ENCODE peak calls at places on chromosome 18, in ten cellular contexts. T, Q, X, M, W, A, J, V, Z and E are unnamed samples.
A peak's percentile ranks its signal among the peaks of the same experiment; 100 is the strongest.

GRCh38 chr18:27110319-27110718 is 74.8 kb downstream of the CHST9 start:
- DNase-seq in M (no peak), X (no peak), Q (no peak), J (no peak), A (no peak), Z (no peak), T (no peak), V (no peak), W (no peak), E (no peak)

GRCh38 chr18:23071285-23071684 is 64.0 kb upstream of the CABLES1 start:
- DNase-seq in V (peak; percentile 43), A (peak; percentile 91), T (no peak), M (no peak), Z (peak; percentile 64), Q (peak; percentile 33), W (peak; percentile 27), J (no peak), X (peak; percentile 21), E (peak; percentile 29)

GRCh38 chr18:72869786-72870185 is 2.0 kb upstream of the NETO1 start:
- DNase-seq in J (no peak), V (no peak), M (no peak), W (no peak), T (no peak), Q (no peak), Z (no peak), X (no peak), A (no peak), E (no peak)

GRCh38 chr18:2948038-2948437 is 64.9 kb downstream of the LPIN2 start:
- DNase-seq in W (no peak), T (peak; percentile 7), Z (no peak), V (no peak), M (no peak), A (no peak), Q (peak; percentile 78), X (no peak), J (peak; percentile 69), E (no peak)

GRCh38 chr18:58497845-58498244 is 131.0 kb downstream of the ALPK2 start:
- DNase-seq in V (no peak), J (no peak), X (no peak), W (no peak), M (no peak), T (no peak), A (no peak), Q (peak; percentile 19), Z (no peak), E (no peak)

GRCh38 chr18:7300971-7301553 is 70.2 kb downstream of the LRRC30 start:
- DNase-seq in V (no peak), Z (no peak), X (no peak), A (no peak), J (no peak), W (no peak), T (no peak), Q (peak; percentile 20), M (no peak), E (no peak)

GRCh38 chr18:23115683-23116096 is 19.6 kb upstream of the CABLES1 start:
- DNase-seq in M (no peak), T (peak; percentile 54), Q (peak; percentile 86), V (no peak), J (no peak), W (no peak), X (no peak), A (no peak), Z (no peak), E (no peak)

GRCh38 chr18:9689253-9689652 is 18.8 kb upstream of the RAB31 start:
- DNase-seq in Q (no peak), A (no peak), X (no peak), W (no peak), M (no peak), V (no peak), Z (no peak), J (peak; percentile 7), T (no peak), E (no peak)

GRCh38 chr18:46320297-46320696 is 216.1 kb downstream of the HAUS1 start:
- DNase-seq in J (no peak), Q (no peak), M (no peak), W (no peak), A (no peak), V (no peak), T (no peak), X (no peak), Z (no peak), E (no peak)

GRCh38 chr18:67476585-67476984 is 39.9 kb downstream of the DSEL start:
- DNase-seq in M (no peak), V (no peak), X (no peak), A (no peak), Q (no peak), T (no peak), W (no peak), Z (no peak), J (no peak), E (no peak)

GRCh38 chr18:13613591-13614317 is 112.6 kb downstream of the FAM210A start:
- DNase-seq in A (peak; percentile 28), T (no peak), Z (no peak), Q (no peak), V (peak; percentile 2), X (no peak), J (no peak), W (no peak), M (no peak), E (no peak)

GRCh38 chr18:45249306-45249705 is 366.0 kb upstream of the SLC14A2 start:
- DNase-seq in V (no peak), T (no peak), Z (no peak), J (no peak), X (no peak), M (no peak), Q (peak; percentile 41), W (no peak), A (no peak), E (no peak)

DNA sequence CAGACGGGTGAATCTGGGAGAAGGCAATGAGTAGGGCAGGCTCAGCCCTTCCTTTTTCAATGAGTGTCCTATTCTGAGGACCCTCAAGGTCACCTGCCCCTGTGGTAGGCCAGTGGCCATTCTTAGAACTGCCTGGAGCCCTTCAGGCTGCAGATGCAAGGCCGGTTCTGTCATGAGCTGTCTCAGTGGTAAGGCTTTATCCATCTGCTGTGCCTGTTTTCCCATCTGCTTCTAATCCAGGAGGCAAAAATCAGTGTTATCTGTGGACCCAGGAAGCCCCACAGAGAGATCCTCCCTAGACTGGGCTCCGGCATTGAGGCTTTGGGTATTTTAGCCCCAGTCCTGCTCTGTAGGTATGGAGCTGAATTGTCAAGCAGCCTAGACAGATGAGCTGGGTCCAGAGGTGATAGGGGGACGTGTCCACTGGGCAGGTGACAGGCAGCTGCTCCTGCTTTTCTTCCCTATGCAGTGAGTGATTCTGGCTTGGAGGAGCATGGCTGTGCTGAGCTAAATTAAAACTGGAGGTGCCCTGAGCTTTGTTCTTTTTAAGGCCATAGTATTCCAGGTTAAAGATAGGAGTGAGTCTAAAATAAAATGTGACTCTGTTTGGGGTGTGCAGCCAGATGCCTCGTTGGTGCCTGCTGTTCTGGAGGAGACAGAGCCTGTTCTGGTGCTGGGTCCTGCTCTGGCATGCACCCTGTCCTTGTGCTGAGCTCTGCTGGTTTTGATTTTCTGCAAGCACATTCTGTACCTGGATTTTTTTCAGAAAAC is 92.5 kb downstream of the FHOD3 start:
- DNase-seq in J (no peak), V (no peak), M (no peak), A (no peak), Q (no peak), X (no peak), W (no peak), T (no peak), Z (no peak), E (peak; percentile 81)
- H3K27ac ChIP-seq in J (no peak overlapping the region), V (no peak overlapping the region), M (no peak overlapping the region), A (no peak overlapping the region), Q (peak overlapping the region; percentile 85), X (no peak overlapping the region), W (no peak overlapping the region), T (no peak overlapping the region), Z (no peak overlapping the region), E (peak overlapping the region; percentile 80)

GRCh38 chr18:79935925-79936324 is 15.5 kb downstream of the SLC66A2 start:
- DNase-seq in M (no peak), Z (no peak), A (no peak), Q (no peak), W (no peak), V (no peak), X (no peak), T (no peak), J (peak; percentile 33), E (peak; percentile 5)

GRCh38 chr18:79935098-79935480 is 16.4 kb downstream of the SLC66A2 start:
- DNase-seq in X (no peak), V (no peak), Z (no peak), W (no peak), M (no peak), T (no peak), A (no peak), J (no peak), Q (no peak), E (peak; percentile 4)

GRCh38 chr18:79935499-79935898 is 16.0 kb downstream of the SLC66A2 start:
- DNase-seq in Q (no peak), X (no peak), Z (no peak), W (no peak), T (no peak), M (no peak), V (no peak), J (peak; percentile 37), A (no peak), E (no peak)

GRCh38 chr18:79937103-79937860 is 14.2 kb downstream of the SLC66A2 start:
- DNase-seq in Z (no peak), A (no peak), Q (no peak), M (no peak), W (no peak), V (peak; percentile 6), J (no peak), X (no peak), T (no peak), E (peak; percentile 3)

GRCh38 chr18:79936641-79937040 is 14.8 kb downstream of the SLC66A2 start:
- DNase-seq in Q (no peak), V (peak; percentile 8), W (no peak), A (no peak), M (no peak), X (no peak), T (no peak), J (peak; percentile 90), Z (no peak), E (no peak)
- H3K36me3 ChIP-seq in Q (no peaks in the 10 kb centered on the region), V (no peaks in the 10 kb centered on the region), W (peaks cover 73% of the 10 kb centered on the region), A (no peaks in the 10 kb centered on the region), M (no peaks in the 10 kb centered on the region), X (no peaks in the 10 kb centered on the region), T (peaks cover 40% of the 10 kb centered on the region), J (peaks cover 4% of the 10 kb centered on the region), Z (peaks cover 63% of the 10 kb centered on the region), E (no peaks in the 10 kb centered on the region)

GRCh38 chr18:55064760-55065159 is 105.5 kb upstream of the CCDC68 start:
- DNase-seq in M (no peak), Z (no peak), T (no peak), W (no peak), X (no peak), Q (no peak), V (no peak), A (no peak), J (no peak), E (no peak)

GRCh38 chr18:55069497-55069896 is 110.2 kb upstream of the CCDC68 start:
- DNase-seq in X (no peak), W (no peak), J (no peak), V (no peak), Q (no peak), M (no peak), T (no peak), A (no peak), Z (no peak), E (no peak)

GRCh38 chr18:55064073-55064472 is 104.8 kb upstream of the CCDC68 start:
- DNase-seq in W (no peak), T (no peak), A (no peak), M (no peak), Z (no peak), Q (no peak), X (no peak), J (no peak), V (no peak), E (no peak)
- H3K27ac ChIP-seq in W (no peak overlapping the region), T (no peak overlapping the region), A (no peak overlapping the region), M (no peak overlapping the region), Z (no peak overlapping the region), Q (no peak overlapping the region), X (no peak overlapping the region), J (no peak overlapping the region), V (no peak overlapping the region), E (no peak overlapping the region)

GRCh38 chr18:49566217-49566616 is 4.4 kb downstream of the LIPG start:
- DNase-seq in M (no peak), X (no peak), W (no peak), Q (peak; percentile 25), T (no peak), Z (no peak), V (no peak), A (no peak), J (no peak), E (no peak)
- H3K36me3 ChIP-seq in M (peaks cover 23% of the 10 kb centered on the region), X (no peaks in the 10 kb centered on the region), W (no peaks in the 10 kb centered on the region), Q (no peaks in the 10 kb centered on the region), T (no peaks in the 10 kb centered on the region), Z (no peaks in the 10 kb centered on the region), V (no peaks in the 10 kb centered on the region), A (no peaks in the 10 kb centered on the region), J (peaks cover 62% of the 10 kb centered on the region), E (no peaks in the 10 kb centered on the region)